ENCODE peak calls at places on chromosomes 13 and 19, in nine cellular contexts. E is T-helper 9 cell; Y is activated T-cell treated with anti-CD3 and anti-CD28 coated beads for 1 hour; C is effector memory CD8-positive, alpha-beta T cell; I is hepatic stellate cell; R is dorsolateral prefrontal cortex; Q is IMR-90; F is stimulated activated CD8-positive, alpha-beta memory T cell treated with anti-CD3 and anti-CD28 coated beads, Interleukin-7, amount 100 ng/mL, for 1 hour; U is left colon. D is an unnamed sample.

GRCh38 chr19:28514166-28514565 is 698.8 kb downstream of the UQCRFS1 start:
- DNase-seq in E (no peak), Y (no peak), C (no peak), I (no peak), R (no peak), Q (no peak), F (no peak), U (no peak), D (no peak)

GRCh38 chr13:31067416-31068118 is 94.1 kb downstream of the HSPH1 start:
- DNase-seq in E (no peak), Y (no peak), C (no peak), I (peak; percentile 28), R (no peak), Q (peak; percentile 78), F (no peak), U (no peak), D (no peak)

GRCh38 chr13:38686635-38687245 is at the start of gene FREM2:
- DNase-seq in E (no peak), Y (no peak), C (no peak), I (no peak), R (peak; percentile 48), Q (no peak), F (no peak), U (peak; percentile 35), D (no peak)

GRCh38 chr13:40589285-40590109 is 76.9 kb downstream of the FOXO1 start:
- DNase-seq in E (no peak), Y (no peak), C (no peak), I (peak; percentile 34), R (no peak), Q (no peak), F (no peak), U (no peak), D (no peak)

GRCh38 chr19:11090264-11091032 is 1.2 kb downstream of the LDLR start:
- DNase-seq in E (peak; percentile 96), Y (peak; percentile 97), C (peak; percentile 93), I (peak; percentile 92), R (peak; percentile 98), Q (peak; percentile 92), F (peak; percentile 92), U (peak; percentile 98), D (peak; percentile 96)

GRCh38 chr13:104683789-104684188 is 1617.6 kb upstream of the SLC10A2 start:
- DNase-seq in E (no peak), Y (no peak), C (no peak), I (no peak), R (no peak), Q (no peak), F (no peak), U (no peak), D (no peak)

GRCh38 chr19:2816641-2817040 is 3.0 kb upstream of the ZNF554 start:
- DNase-seq in E (no peak), Y (no peak), C (no peak), I (no peak), R (no peak), Q (no peak), F (no peak), U (no peak), D (no peak)

GRCh38 chr19:33580645-33581037 is 41.1 kb upstream of the CHST8 start:
- DNase-seq in E (no peak), Y (no peak), C (no peak), I (no peak), R (no peak), Q (no peak), F (no peak), U (no peak), D (no peak)

GRCh38 chr19:898663-899062 is 5.4 kb downstream of the RNU6-9 start:
- DNase-seq in E (no peak), Y (no peak), C (no peak), I (no peak), R (peak; percentile 83), Q (no peak), F (no peak), U (no peak), D (no peak)

GRCh38 chr19:54338521-54338920 is 441 bp downstream of the LILRA4 start:
- DNase-seq in E (no peak), Y (no peak), C (no peak), I (no peak), R (no peak), Q (no peak), F (no peak), U (no peak), D (no peak)

GRCh38 chr13:64640002-64640401 is 2590.1 kb downstream of the PCDH9 start:
- DNase-seq in E (no peak), Y (no peak), C (no peak), I (no peak), R (no peak), Q (peak; percentile 31), F (no peak), U (no peak), D (no peak)

GRCh38 chr13:48156466-48156865 is 61.6 kb upstream of the MED4 start:
- DNase-seq in E (peak; percentile 57), Y (peak; percentile 67), C (peak; percentile 54), I (no peak), R (no peak), Q (no peak), F (peak; percentile 37), U (peak; percentile 47), D (peak; percentile 35)

GRCh38 chr13:105567951-105568510 is 967.4 kb downstream of the EFNB2 start:
- DNase-seq in E (no peak), Y (no peak), C (no peak), I (no peak), R (no peak), Q (no peak), F (no peak), U (no peak), D (no peak)

GRCh38 chr13:113426591-113426986 is 26.7 kb downstream of the ADPRHL1 start:
- DNase-seq in E (no peak), Y (no peak), C (no peak), I (no peak), R (no peak), Q (no peak), F (no peak), U (no peak), D (no peak)

GRCh38 chr13:49997935-49998334 is 1.1 kb downstream of the TRIM13 start:
- DNase-seq in E (no peak), Y (no peak), C (no peak), I (no peak), R (no peak), Q (no peak), F (no peak), U (no peak), D (no peak)

GRCh38 chr19:35533822-35534521 is 716 bp downstream of the GAPDHS start:
- DNase-seq in E (no peak), Y (peak; percentile 31), C (peak; percentile 39), I (no peak), R (no peak), Q (peak; percentile 57), F (no peak), U (peak; percentile 54), D (peak; percentile 24)

GRCh38 chr13:43026262-43026661 is 2.9 kb downstream of the DNAJC15 start:
- DNase-seq in E (no peak), Y (no peak), C (no peak), I (no peak), R (no peak), Q (no peak), F (no peak), U (no peak), D (no peak)

GRCh38 chr19:47413941-47414340 is 5.4 kb downstream of the MEIS3 start:
- DNase-seq in E (no peak), Y (no peak), C (no peak), I (no peak), R (no peak), Q (no peak), F (no peak), U (no peak), D (no peak)

GRCh38 chr13:105679832-105680231 is 855.6 kb downstream of the EFNB2 start:
- DNase-seq in E (no peak), Y (no peak), C (no peak), I (no peak), R (no peak), Q (no peak), F (no peak), U (no peak), D (no peak)

GRCh38 chr13:113657851-113658741 is at the start of gene ATP4B:
- DNase-seq in E (no peak), Y (no peak), C (no peak), I (no peak), R (peak; percentile 35), Q (no peak), F (no peak), U (peak; percentile 3), D (no peak)

GRCh38 chr19:53531457-53531856 is 6.5 kb upstream of the ZNF331 start:
- DNase-seq in E (no peak), Y (no peak), C (no peak), I (no peak), R (no peak), Q (no peak), F (no peak), U (no peak), D (no peak)

GRCh38 chr13:71213252-71213821 is 653.7 kb downstream of the DACH1 start:
- DNase-seq in E (no peak), Y (no peak), C (no peak), I (no peak), R (no peak), Q (no peak), F (no peak), U (no peak), D (no peak)

GRCh38 chr13:60857698-60858097 is 460.7 kb downstream of the TDRD3 start:
- DNase-seq in E (no peak), Y (no peak), C (no peak), I (no peak), R (no peak), Q (no peak), F (no peak), U (no peak), D (no peak)

GRCh38 chr19:681029-681626 is 4.9 kb downstream of the FSTL3 start:
- DNase-seq in E (no peak), Y (no peak), C (no peak), I (no peak), R (peak; percentile 87), Q (no peak), F (no peak), U (peak; percentile 94), D (no peak)

GRCh38 chr19:45442927-45443461 is 19.3 kb upstream of the ERCC1 start:
- DNase-seq in E (peak; percentile 43), Y (no peak), C (peak; percentile 35), I (no peak), R (no peak), Q (peak; percentile 59), F (no peak), U (peak; percentile 58), D (no peak)

GRCh38 chr19:46661735-46662592 is 982 bp upstream of the DACT3 start:
- DNase-seq in E (peak; percentile 67), Y (peak; percentile 62), C (peak; percentile 63), I (peak; percentile 84), R (peak; percentile 94), Q (peak; percentile 90), F (peak; percentile 32), U (peak; percentile 80), D (peak; percentile 80)

GRCh38 chr19:47210180-47210490 is 20.9 kb downstream of the BBC3 start:
- DNase-seq in E (no peak), Y (no peak), C (no peak), I (no peak), R (no peak), Q (no peak), F (no peak), U (no peak), D (no peak)

GRCh38 chr13:73189365-73189764 is 130.6 kb downstream of the KLF5 start:
- DNase-seq in E (no peak), Y (no peak), C (no peak), I (no peak), R (no peak), Q (no peak), F (no peak), U (no peak), D (no peak)

GRCh38 chr13:40446365-40446764 is 220.1 kb downstream of the FOXO1 start:
- DNase-seq in E (no peak), Y (no peak), C (no peak), I (no peak), R (no peak), Q (no peak), F (no peak), U (no peak), D (no peak)

GRCh38 chr13:67052550-67053237 is 177.4 kb downstream of the PCDH9 start:
- DNase-seq in E (no peak), Y (no peak), C (no peak), I (no peak), R (no peak), Q (no peak), F (no peak), U (no peak), D (no peak)